ENCODE peak calls at places on chromosomes 3 and 15, in six cellular contexts. Y is T-cell; K is activated effector memory CD4-positive, alpha-beta T cell treated with anti-CD3 and anti-CD28 coated beads, Interleukin-2, amount 50 U/mL, for 16 hours; Q is NCI-H460; O is T-helper 2 cell; I is neuronal stem cell. W is an unnamed sample.

GRCh38 chr15:83843511-83843910 is 189.6 kb downstream of the ADAMTSL3 start:
- DNase-seq in Y (no peak), Q (no peak), O (no peak), I (no peak), K (no peak), W (no peak)

GRCh38 chr3:131329774-131330173 is 51.8 kb upstream of the NUDT16 start:
- DNase-seq in K (no peak), Q (no peak), Y (no peak), I (no peak), O (no peak), W (no peak)

GRCh38 chr15:75065851-75066509 is 42.6 kb downstream of the PPCDC start:
- DNase-seq in Q (no peak), K (no peak), Y (no peak), O (no peak), I (no peak), W (no peak)

GRCh38 chr3:118380576-118380975 is 654.1 kb downstream of the IGSF11 start:
- DNase-seq in Q (no peak), O (no peak), K (no peak), I (no peak), Y (no peak), W (no peak)

GRCh38 chr3:169085827-169086226 is 577.7 kb downstream of the MECOM start:
- DNase-seq in O (no peak), I (no peak), K (no peak), Y (no peak), Q (no peak), W (peak)

GRCh38 chr3:127684871-127685707 is 12.3 kb downstream of the ABTB1 start:
- DNase-seq in O (no peak), K (peak), Y (peak), I (no peak), Q (no peak), W (no peak)

GRCh38 chr15:77853910-77854309 is 221.2 kb upstream of the LINGO1 start:
- DNase-seq in Y (no peak), Q (no peak), O (no peak), I (no peak), K (peak), W (no peak)

GRCh38 chr15:59166156-59166555 is 40.5 kb upstream of the LDHAL6B start:
- DNase-seq in Q (no peak), I (no peak), K (no peak), O (no peak), Y (no peak), W (no peak)

GRCh38 chr15:45180648-45181436 is 6.9 kb downstream of the SHF start:
- DNase-seq in O (no peak), K (peak), Q (no peak), I (no peak), Y (no peak), W (no peak)

GRCh38 chr3:35781558-35781957 is 142.2 kb downstream of the ARPP21 start:
- DNase-seq in Y (no peak), O (no peak), I (no peak), Q (no peak), K (no peak), W (no peak)

GRCh38 chr3:102255736-102256135 is 179.1 kb upstream of the ZPLD1 start:
- DNase-seq in I (no peak), K (no peak), O (no peak), Y (no peak), Q (no peak), W (no peak)

GRCh38 chr3:15204005-15204404 is 2.0 kb upstream of the CAPN7 start:
- DNase-seq in O (no peak), I (no peak), Q (no peak), K (no peak), Y (no peak), W (no peak)

GRCh38 chr3:155007729-155008128 is 72.4 kb upstream of the MME start:
- DNase-seq in Y (no peak), Q (no peak), O (no peak), I (no peak), K (no peak), W (no peak)

GRCh38 chr3:4656059-4656458 is 162.9 kb downstream of the ITPR1 start:
- DNase-seq in K (no peak), O (no peak), Y (no peak), Q (peak), I (peak), W (peak)

GRCh38 chr15:88288661-88289060 is 32.1 kb upstream of the NTRK3 start:
- DNase-seq in Q (no peak), Y (no peak), K (no peak), O (no peak), I (no peak), W (no peak)

GRCh38 chr3:11077466-11077865 is 76.8 kb upstream of the HRH1 start:
- DNase-seq in K (no peak), O (no peak), Q (no peak), I (no peak), Y (no peak), W (peak)

GRCh38 chr3:176867681-176868663 is 329.3 kb downstream of the TBL1XR1 start:
- DNase-seq in O (no peak), K (no peak), Y (no peak), Q (no peak), I (no peak), W (peak)

GRCh38 chr15:78991879-78992278 is 47.0 kb upstream of the CTSH start:
- DNase-seq in Q (no peak), K (no peak), O (no peak), I (no peak), Y (no peak), W (no peak)

GRCh38 chr3:171504376-171504775 is 44.2 kb upstream of the TNIK start:
- DNase-seq in K (no peak), Q (no peak), O (no peak), Y (no peak), I (no peak), W (no peak)

GRCh38 chr3:97991278-97991652 is 19.0 kb upstream of the RIOX2 start:
- DNase-seq in O (no peak), K (peak), I (no peak), Y (peak), Q (no peak), W (no peak)

GRCh38 chr3:131795382-131796085 is 239.3 kb downstream of the CPNE4 start:
- DNase-seq in K (no peak), O (no peak), I (no peak), Y (no peak), Q (no peak), W (peak)

GRCh38 chr3:64489361-64490044 is 198.3 kb downstream of the ADAMTS9 start:
- DNase-seq in K (no peak), I (peak), O (no peak), Y (no peak), Q (no peak), W (no peak)

GRCh38 chr3:123083446-123084124 is 16.8 kb downstream of the PDIA5 start:
- DNase-seq in Q (no peak), I (no peak), O (no peak), Y (no peak), K (no peak), W (no peak)

GRCh38 chr15:44489464-44489863 is 47.5 kb upstream of the EIF3J start:
- DNase-seq in O (no peak), I (no peak), Q (no peak), K (no peak), Y (no peak), W (peak)

GRCh38 chr3:179308006-179308405 is 14.8 kb upstream of the ZNF639 start:
- DNase-seq in I (no peak), Y (no peak), Q (no peak), O (no peak), K (no peak), W (no peak)

GRCh38 chr3:169104541-169104940 is 559.0 kb downstream of the MECOM start:
- DNase-seq in K (no peak), Y (no peak), Q (no peak), I (no peak), O (no peak), W (peak)

GRCh38 chr3:28077566-28077965 is 163.9 kb upstream of the CMC1 start:
- DNase-seq in Q (no peak), K (no peak), I (peak), Y (no peak), O (no peak), W (peak)

GRCh38 chr3:112546216-112546759 is 15.5 kb downstream of the ATG3 start:
- DNase-seq in Y (no peak), K (no peak), O (no peak), I (no peak), Q (no peak), W (no peak)

GRCh38 chr3:168248383-168249047 is 152.8 kb upstream of the GOLIM4 start:
- DNase-seq in O (no peak), Q (peak), Y (no peak), I (peak), K (no peak), W (peak)

W was measured in LHCN-M2.